ENCODE peak calls at places on chromosomes 16 and 17, in seven cellular contexts. U is IMR-90, S is H1, Q is trophoblast cell, Z is H9, P is mesendoderm, O is neuronal stem cell. L is an unnamed sample.

GRCh38 chr17:28466521-28467048 is 6.9 kb upstream of the SLC13A2 start:
- DNase-seq in U (no peak), S (no peak), Q (peak), Z (no peak), P (peak), O (no peak), L (peak)

GRCh38 chr17:11493947-11494346 is 104.3 kb upstream of the DNAH9 start:
- DNase-seq in U (no peak), S (no peak), Q (no peak), Z (peak), P (peak), O (peak), L (no peak)

GRCh38 chr16:29745126-29745852 is 501 bp downstream of the C16orf54 start:
- DNase-seq in U (no peak), S (no peak), Q (no peak), Z (no peak), P (no peak), O (no peak), L (no peak)

GRCh38 chr17:5711344-5711743 is 127.0 kb upstream of the NLRP1 start:
- DNase-seq in U (no peak), S (no peak), Q (no peak), Z (peak), P (peak), O (peak), L (no peak)

GRCh38 chr16:51648521-51648920 is 497.5 kb upstream of the SALL1 start:
- DNase-seq in U (no peak), S (no peak), Q (no peak), Z (no peak), P (no peak), O (no peak), L (no peak)

GRCh38 chr17:2794116-2794803 is 2.0 kb upstream of the RAP1GAP2 start:
- DNase-seq in U (no peak), S (no peak), Q (no peak), Z (no peak), P (no peak), O (no peak), L (no peak)

GRCh38 chr17:45132569-45133463 is 501 bp upstream of the PLCD3 start:
- DNase-seq in U (peak), S (no peak), Q (peak), Z (peak), P (peak), O (peak), L (peak)

GRCh38 chr17:53822764-53823163 is at the start of gene KIF2B:
- DNase-seq in U (no peak), S (no peak), Q (no peak), Z (no peak), P (no peak), O (no peak), L (no peak)

GRCh38 chr17:27522028-27522639 is 65.9 kb downstream of the KSR1 start:
- DNase-seq in U (no peak), S (no peak), Q (no peak), Z (no peak), P (no peak), O (no peak), L (peak)

GRCh38 chr16:84044108-84044488 is 1.5 kb upstream of the SLC38A8 start:
- DNase-seq in U (peak), S (peak), Q (no peak), Z (peak), P (peak), O (no peak), L (peak)

GRCh38 chr17:57879437-57880085 is 29.7 kb upstream of the MRPS23 start:
- DNase-seq in U (no peak), S (no peak), Q (no peak), Z (peak), P (no peak), O (no peak), L (no peak)

GRCh38 chr17:49078248-49078647 is 54.3 kb upstream of the B4GALNT2 start:
- DNase-seq in U (no peak), S (no peak), Q (no peak), Z (no peak), P (no peak), O (no peak), L (no peak)

GRCh38 chr17:49071106-49071505 is 61.5 kb upstream of the B4GALNT2 start:
- DNase-seq in U (peak), S (no peak), Q (no peak), Z (no peak), P (no peak), O (no peak), L (peak)

GRCh38 chr17:49076575-49077384 is 55.8 kb upstream of the B4GALNT2 start:
- DNase-seq in U (peak), S (no peak), Q (peak), Z (no peak), P (no peak), O (no peak), L (peak)

GRCh38 chr17:49079840-49080663 is 52.5 kb upstream of the B4GALNT2 start:
- DNase-seq in U (no peak), S (no peak), Q (no peak), Z (no peak), P (no peak), O (no peak), L (no peak)

GRCh38 chr17:49074851-49075540 is 57.6 kb upstream of the B4GALNT2 start:
- DNase-seq in U (no peak), S (no peak), Q (no peak), Z (no peak), P (no peak), O (no peak), L (no peak)
- H3K9ac ChIP-seq in U (no peak), S (no peak), Q (no peak), Z (no peak), P (no peak), O (no peak), L (no peak)

GRCh38 chr16:54465063-54465462 is 178.5 kb upstream of the IRX3 start:
- DNase-seq in U (no peak), S (no peak), Q (no peak), Z (no peak), P (no peak), O (no peak), L (no peak)

GRCh38 chr16:54467398-54467797 is 180.8 kb upstream of the IRX3 start:
- DNase-seq in U (no peak), S (no peak), Q (no peak), Z (no peak), P (no peak), O (no peak), L (no peak)

GRCh38 chr16:54462766-54463165 is 176.2 kb upstream of the IRX3 start:
- DNase-seq in U (no peak), S (no peak), Q (no peak), Z (no peak), P (no peak), O (no peak), L (no peak)

GRCh38 chr16:54462151-54462651 is 175.6 kb upstream of the IRX3 start:
- DNase-seq in U (no peak), S (no peak), Q (no peak), Z (no peak), P (no peak), O (no peak), L (no peak)

GRCh38 chr16:54466233-54466632 is 179.6 kb upstream of the IRX3 start:
- DNase-seq in U (no peak), S (no peak), Q (no peak), Z (no peak), P (no peak), O (no peak), L (no peak)
- H4K8ac ChIP-seq in U (no peak), S (no peak), Q (no peak), Z (no peak), P (no peak), O (no peak), L (no peak)

GRCh38 chr17:82604532-82604931 is 43.7 kb downstream of the WDR45B start:
- DNase-seq in U (no peak), S (no peak), Q (no peak), Z (no peak), P (no peak), O (no peak), L (no peak)
- H3K9ac ChIP-seq in U (no peak), S (no peak), Q (no peak), Z (no peak), P (no peak), O (no peak), L (no peak)

GRCh38 chr16:47374629-47375028 is 86.2 kb downstream of the ITFG1 start:
- DNase-seq in U (peak), S (no peak), Q (no peak), Z (no peak), P (no peak), O (no peak), L (peak)
- H4K8ac ChIP-seq in U (no peak), S (no peak), Q (no peak), Z (no peak), P (no peak), O (no peak), L (no peak)

DNA sequence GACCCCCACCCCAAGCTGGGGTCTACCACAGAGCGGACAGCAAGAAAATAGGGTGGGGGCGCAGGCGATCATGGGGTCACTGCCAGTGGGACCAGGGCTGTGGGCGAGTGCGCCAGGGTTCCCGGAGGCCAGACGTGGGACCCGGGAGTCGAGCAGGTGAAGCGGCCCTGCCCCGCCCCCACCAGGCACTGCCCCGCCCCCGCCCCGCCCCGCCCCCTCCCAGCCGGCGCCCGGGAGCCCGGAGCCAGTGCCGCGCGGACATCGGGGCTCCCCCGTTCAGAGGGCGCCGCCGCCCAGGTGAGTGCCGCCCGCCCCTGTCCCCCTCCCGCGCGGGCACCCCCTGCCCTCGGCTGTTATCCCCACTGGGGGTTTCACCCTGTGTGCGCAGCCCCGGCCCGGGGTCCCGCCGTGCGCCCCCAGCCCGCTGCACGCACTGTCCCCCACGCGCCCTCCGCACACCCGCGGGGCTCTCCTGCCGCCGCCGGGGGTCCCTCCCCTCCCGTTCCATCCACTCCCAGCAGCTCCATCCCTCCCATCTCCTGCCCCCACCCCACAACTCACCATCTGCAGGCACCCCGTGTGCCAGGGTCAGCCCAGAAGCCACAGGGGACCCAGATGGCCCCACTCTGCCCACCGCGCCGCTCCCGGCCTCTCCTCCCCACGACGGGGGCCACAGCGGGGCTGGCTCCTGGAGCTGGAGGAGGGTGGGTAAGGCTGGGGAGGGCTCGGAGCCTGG is at the start of gene SSTR5:
- DNase-seq in U (no peak), S (no peak), Q (no peak), Z (peak), P (no peak), O (no peak), L (no peak)
- H3K9ac ChIP-seq in U (no peak), S (no peak), Q (no peak), Z (no peak), P (no peak), O (no peak), L (no peak)

GRCh38 chr17:1035546-1036170 is 38.7 kb downstream of the TIMM22 start:
- DNase-seq in U (no peak), S (no peak), Q (no peak), Z (no peak), P (no peak), O (no peak), L (peak)

GRCh38 chr17:1038459-1039118 is 41.7 kb downstream of the TIMM22 start:
- DNase-seq in U (no peak), S (no peak), Q (no peak), Z (no peak), P (peak), O (no peak), L (no peak)

GRCh38 chr17:1036171-1036844 is 39.4 kb downstream of the TIMM22 start:
- DNase-seq in U (no peak), S (no peak), Q (no peak), Z (no peak), P (no peak), O (no peak), L (no peak)

GRCh38 chr17:1036845-1037237 is 39.9 kb downstream of the TIMM22 start:
- DNase-seq in U (no peak), S (no peak), Q (no peak), Z (no peak), P (no peak), O (no peak), L (no peak)

DNA sequence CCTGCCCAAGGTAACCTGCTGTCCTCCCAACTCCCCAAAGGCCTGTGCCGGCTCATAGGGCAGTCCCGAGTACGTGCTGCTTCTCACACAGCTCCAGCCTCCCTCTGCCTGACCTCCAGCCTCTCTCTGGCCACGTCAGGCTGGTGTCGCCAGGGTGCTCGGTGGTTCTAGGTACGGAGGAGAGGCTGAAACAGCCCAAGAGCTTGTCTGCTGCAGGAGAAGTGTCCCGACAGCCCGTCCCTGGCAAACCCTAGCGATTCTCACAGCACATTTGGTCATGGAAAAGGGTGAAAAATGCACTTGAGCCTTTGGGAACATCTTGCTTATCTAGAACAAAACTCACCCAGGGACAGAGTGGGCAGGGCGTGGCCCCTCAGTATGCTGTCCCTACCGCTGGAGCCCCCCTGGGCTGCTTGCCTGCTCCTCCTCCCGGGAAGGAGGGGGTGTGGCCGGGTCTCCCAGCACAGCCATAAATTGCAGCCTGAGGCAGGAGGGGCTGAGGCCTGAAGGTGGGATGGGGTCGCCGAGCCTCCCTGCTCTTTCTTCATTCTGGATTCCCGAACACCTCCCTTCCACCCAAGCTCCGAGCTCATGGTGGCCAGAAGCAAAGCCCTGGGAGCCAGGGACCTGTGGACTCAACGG is 40.4 kb downstream of the TIMM22 start:
- DNase-seq in U (no peak), S (no peak), Q (no peak), Z (no peak), P (no peak), O (no peak), L (no peak)
- H4K8ac ChIP-seq in U (no peak), S (no peak), Q (no peak), Z (no peak), P (no peak), O (no peak), L (no peak)

L was measured in mesenchymal stem cell.